ENCODE peak calls at places on chromosome 7, in six cellular contexts. M is brain microvascular endothelial cell; E is activated T-helper 9 cell treated with anti-CD3 and anti-CD28 coated beads, Interleukin-2, amount 50 U/mL, for 16 hours; Z is A673; Q is amygdala; F is posterior cingulate gyrus. D is an unnamed sample.

GRCh38 chr7:2099036-2099957 is 133.4 kb downstream of the MAD1L1 start:
- DNase-seq in F (no peak), Q (no peak), Z (no peak), M (no peak), E (no peak), D (no peak)

GRCh38 chr7:30116771-30117170 is 18.0 kb upstream of the MTURN start:
- DNase-seq in Z (peak; percentile 81), M (no peak), Q (no peak), E (no peak), F (peak; percentile 84), D (no peak)

GRCh38 chr7:121003986-121004685 is 15.6 kb downstream of the CPED1 start:
- DNase-seq in Z (no peak), Q (no peak), F (no peak), M (no peak), E (no peak), D (no peak)

GRCh38 chr7:149787428-149788299 is 14.3 kb upstream of the ZNF467 start:
- DNase-seq in M (no peak), Q (no peak), F (no peak), E (no peak), Z (no peak), D (no peak)

GRCh38 chr7:78149787-78150186 is 351.2 kb downstream of the PHTF2 start:
- DNase-seq in Q (no peak), F (no peak), M (peak; percentile 31), E (no peak), Z (no peak), D (no peak)

GRCh38 chr7:98878365-98879197 is at the start of gene TRRAP:
- DNase-seq in Z (peak; percentile 80), Q (peak; percentile 15), E (peak; percentile 73), M (peak; percentile 38), F (peak; percentile 88), D (peak; percentile 61)

GRCh38 chr7:155216475-155217272 is 81.0 kb upstream of the INSIG1 start:
- DNase-seq in F (no peak), M (no peak), E (no peak), Z (no peak), Q (no peak), D (no peak)

GRCh38 chr7:65235586-65235985 is 138.1 kb upstream of the ZNF92 start:
- DNase-seq in E (no peak), M (no peak), Q (no peak), Z (no peak), F (no peak), D (no peak)